ENCODE peak calls at places on chromosome 6, in six cellular contexts. B is tibial artery, O is KG1, L is GM04504, H is mesendoderm, T is esophagus muscularis mucosa. D is an unnamed sample.

GRCh38 chr6:128443553-128443952 is 76.8 kb downstream of the PTPRK start:
- DNase-seq in H (no peak), O (no peak), B (no peak), L (no peak), T (no peak), D (no peak)

GRCh38 chr6:84284428-84285033 is 57.1 kb upstream of the CEP162 start:
- DNase-seq in H (peak), T (no peak), L (no peak), O (no peak), B (no peak), D (no peak)

GRCh38 chr6:163209005-163209404 is 205.5 kb upstream of the QKI start:
- DNase-seq in B (no peak), O (no peak), H (no peak), L (no peak), T (no peak), D (no peak)

GRCh38 chr6:45703041-45703739 is 312.5 kb downstream of the CLIC5 start:
- DNase-seq in B (no peak), L (no peak), H (no peak), T (no peak), O (no peak), D (no peak)

GRCh38 chr6:80004199-80005072 is at the start of gene TTK:
- DNase-seq in B (peak), O (peak), H (peak), T (peak), L (peak), D (peak)

GRCh38 chr6:26025894-26026832 is 61.1 kb upstream of the HFE start:
- DNase-seq in O (peak), T (peak), B (peak), H (peak), L (peak), D (peak)

GRCh38 chr6:107237992-107238660 is 122.8 kb upstream of the BEND3 start:
- DNase-seq in T (no peak), L (no peak), B (no peak), H (no peak), O (no peak), D (no peak)

GRCh38 chr6:11971154-11971553 is 41.0 kb upstream of the HIVEP1 start:
- DNase-seq in L (peak), T (no peak), H (no peak), O (no peak), B (no peak), D (no peak)

GRCh38 chr6:161302949-161303348 is 29.1 kb upstream of the AGPAT4 start:
- DNase-seq in L (no peak), O (no peak), T (peak), B (no peak), H (no peak), D (no peak)

GRCh38 chr6:105326216-105326615 is 76.7 kb downstream of the PREP start:
- DNase-seq in L (no peak), O (no peak), H (no peak), T (no peak), B (no peak), D (no peak)

GRCh38 chr6:154106251-154106650 is 67.2 kb downstream of the OPRM1 start:
- DNase-seq in H (no peak), O (no peak), T (no peak), L (no peak), B (no peak), D (no peak)

GRCh38 chr6:100554228-100554627 is 89.5 kb upstream of the SIM1 start:
- DNase-seq in O (no peak), H (no peak), T (no peak), B (no peak), L (no peak), D (no peak)

GRCh38 chr6:106442351-106442750 is 81.8 kb downstream of the CRYBG1 start:
- DNase-seq in O (no peak), L (no peak), T (no peak), H (no peak), B (no peak), D (no peak)

GRCh38 chr6:110357298-110357695 is 852 bp downstream of the METTL24 start:
- DNase-seq in L (no peak), T (no peak), O (no peak), H (no peak), B (no peak), D (no peak)

GRCh38 chr6:127484207-127484858 is 25.1 kb upstream of the KIAA0408 start:
- DNase-seq in O (peak), B (no peak), T (no peak), H (no peak), L (no peak), D (peak)

GRCh38 chr6:12012566-12013367 is 655 bp downstream of the HIVEP1 start:
- DNase-seq in T (peak), O (no peak), B (peak), H (peak), L (no peak), D (peak)

GRCh38 chr6:49550413-49551125 is at the start of gene C6orf141:
- DNase-seq in B (no peak), T (no peak), O (peak), H (peak), L (no peak), D (no peak)

GRCh38 chr6:139659196-139659595 is 284.7 kb upstream of the CITED2 start:
- DNase-seq in T (no peak), H (no peak), B (no peak), O (no peak), L (no peak), D (no peak)

GRCh38 chr6:106119526-106119925 is 33.4 kb downstream of the PRDM1 start:
- DNase-seq in L (no peak), O (no peak), H (no peak), B (no peak), T (no peak), D (no peak)

GRCh38 chr6:159451051-159451450 is 242.0 kb downstream of the SOD2 start:
- DNase-seq in H (no peak), B (no peak), L (no peak), O (no peak), T (no peak), D (no peak)

GRCh38 chr6:134293659-134294161 is 24.2 kb downstream of the SGK1 start:
- DNase-seq in O (no peak), B (no peak), H (no peak), L (no peak), T (no peak), D (no peak)

GRCh38 chr6:36120539-36120938 is 9.8 kb upstream of the MAPK13 start:
- DNase-seq in T (peak), L (no peak), H (peak), O (no peak), B (no peak), D (peak)

GRCh38 chr6:131173680-131174079 is 38.4 kb downstream of the AKAP7 start:
- DNase-seq in T (no peak), O (no peak), H (no peak), B (no peak), L (no peak), D (no peak)

GRCh38 chr6:13490402-13490801 is 3.0 kb upstream of the GFOD1 start:
- DNase-seq in O (no peak), L (no peak), T (no peak), B (no peak), H (no peak), D (no peak)

GRCh38 chr6:12440981-12441380 is 150.8 kb downstream of the EDN1 start:
- DNase-seq in T (no peak), H (no peak), B (no peak), L (no peak), O (no peak), D (no peak)

GRCh38 chr6:28758046-28758817 is 165.6 kb downstream of the TRIM27 start:
- DNase-seq in O (no peak), L (peak), T (peak), H (peak), B (no peak), D (no peak)

GRCh38 chr6:146881228-146882181 is 282.7 kb downstream of the ADGB start:
- DNase-seq in L (no peak), H (peak), T (no peak), O (no peak), B (no peak), D (no peak)

GRCh38 chr6:3231213-3232016 is 4.0 kb upstream of the TUBB2B start:
- DNase-seq in L (no peak), O (no peak), H (peak), B (peak), T (no peak), D (no peak)

GRCh38 chr6:113636357-113636824 is 220.8 kb upstream of the MARCKS start:
- DNase-seq in B (no peak), O (no peak), H (peak), L (peak), T (no peak), D (no peak)

GRCh38 chr6:72622094-72622540 is 253 bp downstream of the KCNQ5 start:
- DNase-seq in O (peak), T (no peak), H (peak), L (no peak), B (peak), D (peak)

GRCh38 chr6:167778497-167779122 is 48.1 kb upstream of the AFDN start:
- DNase-seq in L (no peak), H (no peak), O (no peak), B (peak), T (no peak), D (no peak)